ENCODE peak calls at places on chromosomes 16 and 17, in ten cellular contexts. One of them, this sample, is unnamed.

GRCh38 chr16:78184554-78185183 is 85.2 kb downstream of the WWOX start:
- DNase-seq in Peyer's patch: no peak
- DNase-seq in IMR-90: peak; percentile 82
- DNase-seq in tibial nerve: no peak
- DNase-seq in transverse colon: no peak
- DNase-seq in stomach: no peak
- DNase-seq in endothelial cell of umbilical vein: peak; percentile 3
- DNase-seq in breast epithelium: no peak
- DNase-seq in ovary: no peak
- DNase-seq in K562: no peak
- DNase-seq in this sample: no peak

GRCh38 chr16:67277294-67277998 is 1.9 kb upstream of the PLEKHG4 start:
- DNase-seq in Peyer's patch: no peak
- DNase-seq in IMR-90: peak; percentile 100
- DNase-seq in tibial nerve: no peak
- DNase-seq in transverse colon: peak; percentile 26
- DNase-seq in stomach: no peak
- DNase-seq in endothelial cell of umbilical vein: peak; percentile 87
- DNase-seq in breast epithelium: peak; percentile 68
- DNase-seq in ovary: no peak
- DNase-seq in K562: peak; percentile 50
- DNase-seq in this sample: peak; percentile 67

GRCh38 chr17:62791235-62792121 is 16.6 kb downstream of the MARCHF10 start:
- DNase-seq in Peyer's patch: no peak
- DNase-seq in IMR-90: peak; percentile 95
- DNase-seq in tibial nerve: no peak
- DNase-seq in transverse colon: no peak
- DNase-seq in stomach: no peak
- DNase-seq in endothelial cell of umbilical vein: no peak
- DNase-seq in breast epithelium: no peak
- DNase-seq in ovary: no peak
- DNase-seq in K562: no peak
- DNase-seq in this sample: no peak

GRCh38 chr16:49636608-49637007 is 219.3 kb downstream of the ZNF423 start:
- DNase-seq in Peyer's patch: no peak
- DNase-seq in IMR-90: no peak
- DNase-seq in tibial nerve: no peak
- DNase-seq in transverse colon: no peak
- DNase-seq in stomach: no peak
- DNase-seq in endothelial cell of umbilical vein: no peak
- DNase-seq in breast epithelium: no peak
- DNase-seq in ovary: no peak
- DNase-seq in K562: no peak
- DNase-seq in this sample: no peak

GRCh38 chr17:65678534-65678933 is 117.1 kb upstream of the AXIN2 start:
- DNase-seq in Peyer's patch: no peak
- DNase-seq in IMR-90: no peak
- DNase-seq in tibial nerve: no peak
- DNase-seq in transverse colon: no peak
- DNase-seq in stomach: no peak
- DNase-seq in endothelial cell of umbilical vein: no peak
- DNase-seq in breast epithelium: no peak
- DNase-seq in ovary: no peak
- DNase-seq in K562: no peak
- DNase-seq in this sample: no peak

GRCh38 chr17:31562447-31562846 is 171.0 kb downstream of the RAB11FIP4 start:
- DNase-seq in Peyer's patch: no peak
- DNase-seq in IMR-90: no peak
- DNase-seq in tibial nerve: no peak
- DNase-seq in transverse colon: no peak
- DNase-seq in stomach: peak; percentile 52
- DNase-seq in endothelial cell of umbilical vein: no peak
- DNase-seq in breast epithelium: no peak
- DNase-seq in ovary: no peak
- DNase-seq in K562: no peak
- DNase-seq in this sample: no peak

GRCh38 chr17:16919663-16920627 is 52.0 kb downstream of the TNFRSF13B start:
- DNase-seq in Peyer's patch: peak; percentile 34
- DNase-seq in IMR-90: no peak
- DNase-seq in tibial nerve: no peak
- DNase-seq in transverse colon: peak; percentile 1
- DNase-seq in stomach: peak; percentile 14
- DNase-seq in endothelial cell of umbilical vein: no peak
- DNase-seq in breast epithelium: peak; percentile 39
- DNase-seq in ovary: no peak
- DNase-seq in K562: no peak
- DNase-seq in this sample: no peak

GRCh38 chr17:29906969-29907368 is 23.1 kb downstream of the SSH2 start:
- DNase-seq in Peyer's patch: no peak
- DNase-seq in IMR-90: no peak
- DNase-seq in tibial nerve: no peak
- DNase-seq in transverse colon: no peak
- DNase-seq in stomach: no peak
- DNase-seq in endothelial cell of umbilical vein: no peak
- DNase-seq in breast epithelium: no peak
- DNase-seq in ovary: no peak
- DNase-seq in K562: no peak
- DNase-seq in this sample: no peak

GRCh38 chr16:48326937-48327336 is 58.3 kb downstream of the SIAH1 start:
- DNase-seq in Peyer's patch: no peak
- DNase-seq in IMR-90: no peak
- DNase-seq in tibial nerve: no peak
- DNase-seq in transverse colon: no peak
- DNase-seq in stomach: no peak
- DNase-seq in endothelial cell of umbilical vein: no peak
- DNase-seq in breast epithelium: no peak
- DNase-seq in ovary: no peak
- DNase-seq in K562: no peak
- DNase-seq in this sample: no peak

GRCh38 chr16:4313563-4314531 is 2.0 kb upstream of the GLIS2 start:
- DNase-seq in Peyer's patch: no peak
- DNase-seq in IMR-90: no peak
- DNase-seq in tibial nerve: no peak
- DNase-seq in transverse colon: peak; percentile 50
- DNase-seq in stomach: peak; percentile 72
- DNase-seq in endothelial cell of umbilical vein: no peak
- DNase-seq in breast epithelium: no peak
- DNase-seq in ovary: peak; percentile 57
- DNase-seq in K562: peak; percentile 85
- DNase-seq in this sample: no peak

GRCh38 chr17:37790153-37790552 is 45.3 kb upstream of the HNF1B start:
- DNase-seq in Peyer's patch: no peak
- DNase-seq in IMR-90: no peak
- DNase-seq in tibial nerve: no peak
- DNase-seq in transverse colon: no peak
- DNase-seq in stomach: no peak
- DNase-seq in endothelial cell of umbilical vein: no peak
- DNase-seq in breast epithelium: no peak
- DNase-seq in ovary: no peak
- DNase-seq in K562: no peak
- DNase-seq in this sample: no peak

GRCh38 chr17:65158081-65158480 is 20.9 kb downstream of the RGS9 start:
- DNase-seq in Peyer's patch: no peak
- DNase-seq in IMR-90: no peak
- DNase-seq in tibial nerve: no peak
- DNase-seq in transverse colon: no peak
- DNase-seq in stomach: no peak
- DNase-seq in endothelial cell of umbilical vein: no peak
- DNase-seq in breast epithelium: no peak
- DNase-seq in ovary: no peak
- DNase-seq in K562: no peak
- DNase-seq in this sample: no peak

GRCh38 chr16:11107781-11108465 is 148.1 kb downstream of the SOCS1 start:
- DNase-seq in Peyer's patch: peak; percentile 45
- DNase-seq in IMR-90: peak; percentile 90
- DNase-seq in tibial nerve: no peak
- DNase-seq in transverse colon: no peak
- DNase-seq in stomach: no peak
- DNase-seq in endothelial cell of umbilical vein: no peak
- DNase-seq in breast epithelium: no peak
- DNase-seq in ovary: peak; percentile 20
- DNase-seq in K562: no peak
- DNase-seq in this sample: no peak

GRCh38 chr17:66493283-66494019 is 191.0 kb downstream of the PRKCA start:
- DNase-seq in Peyer's patch: no peak
- DNase-seq in IMR-90: peak; percentile 74
- DNase-seq in tibial nerve: no peak
- DNase-seq in transverse colon: no peak
- DNase-seq in stomach: no peak
- DNase-seq in endothelial cell of umbilical vein: peak; percentile 27
- DNase-seq in breast epithelium: no peak
- DNase-seq in ovary: no peak
- DNase-seq in K562: no peak
- DNase-seq in this sample: no peak

GRCh38 chr17:82858376-82859126 is 18.7 kb upstream of the ZNF750 start:
- DNase-seq in Peyer's patch: no peak
- DNase-seq in IMR-90: no peak
- DNase-seq in tibial nerve: no peak
- DNase-seq in transverse colon: no peak
- DNase-seq in stomach: no peak
- DNase-seq in endothelial cell of umbilical vein: no peak
- DNase-seq in breast epithelium: no peak
- DNase-seq in ovary: no peak
- DNase-seq in K562: no peak
- DNase-seq in this sample: no peak

GRCh38 chr17:29251969-29252866 is 5.6 kb downstream of the CRYBA1 start:
- DNase-seq in Peyer's patch: no peak
- DNase-seq in IMR-90: peak; percentile 50
- DNase-seq in tibial nerve: no peak
- DNase-seq in transverse colon: no peak
- DNase-seq in stomach: no peak
- DNase-seq in endothelial cell of umbilical vein: peak; percentile 51
- DNase-seq in breast epithelium: no peak
- DNase-seq in ovary: no peak
- DNase-seq in K562: peak; percentile 30
- DNase-seq in this sample: no peak

GRCh38 chr17:59550703-59551102 is 14.7 kb upstream of the DHX40 start:
- DNase-seq in Peyer's patch: no peak
- DNase-seq in IMR-90: no peak
- DNase-seq in tibial nerve: no peak
- DNase-seq in transverse colon: no peak
- DNase-seq in stomach: no peak
- DNase-seq in endothelial cell of umbilical vein: no peak
- DNase-seq in breast epithelium: no peak
- DNase-seq in ovary: no peak
- DNase-seq in K562: no peak
- DNase-seq in this sample: no peak

GRCh38 chr16:57409870-57410585 is 5.5 kb downstream of the CCL17 start:
- DNase-seq in Peyer's patch: no peak
- DNase-seq in IMR-90: no peak
- DNase-seq in tibial nerve: no peak
- DNase-seq in transverse colon: no peak
- DNase-seq in stomach: no peak
- DNase-seq in endothelial cell of umbilical vein: no peak
- DNase-seq in breast epithelium: no peak
- DNase-seq in ovary: no peak
- DNase-seq in K562: no peak
- DNase-seq in this sample: no peak

GRCh38 chr17:63847525-63848249 is 5.2 kb upstream of the SMARCD2 start:
- DNase-seq in Peyer's patch: no peak
- DNase-seq in IMR-90: no peak
- DNase-seq in tibial nerve: no peak
- DNase-seq in transverse colon: no peak
- DNase-seq in stomach: no peak
- DNase-seq in endothelial cell of umbilical vein: no peak
- DNase-seq in breast epithelium: no peak
- DNase-seq in ovary: peak; percentile 33
- DNase-seq in K562: no peak
- DNase-seq in this sample: no peak
- H3K4me3 ChIP-seq in Peyer's patch: no peak overlapping the region
- H3K4me3 ChIP-seq in IMR-90: no peak overlapping the region
- H3K4me3 ChIP-seq in tibial nerve: no peak overlapping the region
- H3K4me3 ChIP-seq in transverse colon: no peak overlapping the region
- H3K4me3 ChIP-seq in stomach: no peak overlapping the region
- H3K4me3 ChIP-seq in endothelial cell of umbilical vein: no peak overlapping the region
- H3K4me3 ChIP-seq in breast epithelium: peak overlapping the region; percentile 63
- H3K4me3 ChIP-seq in ovary: no peak overlapping the region
- H3K4me3 ChIP-seq in K562: no peak overlapping the region
- H3K4me3 ChIP-seq in this sample: no peak overlapping the region

DNA sequence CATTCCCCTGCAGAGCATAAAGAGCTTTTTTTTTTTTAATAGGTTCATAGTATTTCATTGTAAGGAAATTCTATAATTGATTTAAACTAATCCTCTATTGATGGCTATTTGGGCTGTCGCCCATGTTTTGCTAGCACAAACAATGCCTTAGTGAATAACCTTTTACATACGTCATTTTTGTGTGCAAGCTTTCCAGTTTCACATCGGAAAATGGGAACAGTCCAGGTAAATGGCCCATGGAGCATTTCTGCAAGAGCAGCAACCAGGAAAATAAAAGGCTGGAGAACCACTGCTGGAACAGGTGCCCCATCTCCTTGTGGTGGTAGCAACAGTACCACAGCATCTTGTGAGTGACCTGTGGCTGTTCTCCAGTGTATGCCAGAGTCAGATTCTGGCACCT is 48.6 kb downstream of the CDH1 start:
- DNase-seq in Peyer's patch: no peak
- DNase-seq in IMR-90: no peak
- DNase-seq in tibial nerve: no peak
- DNase-seq in transverse colon: no peak
- DNase-seq in stomach: no peak
- DNase-seq in endothelial cell of umbilical vein: no peak
- DNase-seq in breast epithelium: no peak
- DNase-seq in ovary: no peak
- DNase-seq in K562: no peak
- DNase-seq in this sample: no peak
- H3K27me3 ChIP-seq in Peyer's patch: no peaks in the 10 kb centered on the region
- H3K27me3 ChIP-seq in IMR-90: peaks cover 25% of the 10 kb centered on the region
- H3K27me3 ChIP-seq in tibial nerve: no peaks in the 10 kb centered on the region
- H3K27me3 ChIP-seq in transverse colon: no peaks in the 10 kb centered on the region
- H3K27me3 ChIP-seq in stomach: no peaks in the 10 kb centered on the region
- H3K27me3 ChIP-seq in endothelial cell of umbilical vein: no peaks in the 10 kb centered on the region
- H3K27me3 ChIP-seq in breast epithelium: no peaks in the 10 kb centered on the region
- H3K27me3 ChIP-seq in ovary: no peaks in the 10 kb centered on the region
- H3K27me3 ChIP-seq in K562: no peaks in the 10 kb centered on the region
- H3K27me3 ChIP-seq in this sample: no peaks in the 10 kb centered on the region

GRCh38 chr16:1214693-1215092 is 10.4 kb downstream of the TPSG1 start:
- DNase-seq in Peyer's patch: no peak
- DNase-seq in IMR-90: no peak
- DNase-seq in tibial nerve: no peak
- DNase-seq in transverse colon: no peak
- DNase-seq in stomach: no peak
- DNase-seq in endothelial cell of umbilical vein: no peak
- DNase-seq in breast epithelium: no peak
- DNase-seq in ovary: no peak
- DNase-seq in K562: no peak
- DNase-seq in this sample: no peak
- TF ChIP-seq POLR2A in Peyer's patch: no peak
- TF ChIP-seq POLR2A in IMR-90: no peak
- TF ChIP-seq POLR2A in tibial nerve: no peak
- TF ChIP-seq POLR2A in transverse colon: no peak
- TF ChIP-seq POLR2A in stomach: no peak
- TF ChIP-seq POLR2A in endothelial cell of umbilical vein: no peak
- TF ChIP-seq POLR2A in breast epithelium: no peak
- TF ChIP-seq POLR2A in ovary: no peak
- TF ChIP-seq POLR2A in K562: no peak
- TF ChIP-seq POLR2A in this sample: no peak

DNA sequence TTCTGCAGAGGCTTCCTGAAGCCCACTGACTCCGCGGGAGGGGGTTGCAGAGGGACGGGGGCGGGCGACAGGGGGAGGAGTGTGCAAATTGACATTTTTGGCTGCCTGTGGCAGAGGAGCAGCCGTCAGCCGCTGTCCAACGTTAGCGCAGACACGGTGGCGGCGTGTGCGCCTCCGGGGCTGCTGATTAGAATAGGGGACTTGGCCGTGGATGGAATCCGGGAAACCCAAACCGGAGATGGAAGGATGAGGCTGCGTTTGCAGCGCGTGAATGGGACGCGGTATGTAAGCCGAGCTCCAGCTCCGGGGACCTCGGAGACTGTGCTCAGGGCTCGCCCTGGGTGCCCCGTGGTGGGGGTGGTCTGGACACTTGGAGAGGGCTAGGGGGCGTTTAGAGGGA is 849.0 kb upstream of the RBFOX1 start:
- DNase-seq in Peyer's patch: no peak
- DNase-seq in IMR-90: no peak
- DNase-seq in tibial nerve: no peak
- DNase-seq in transverse colon: no peak
- DNase-seq in stomach: no peak
- DNase-seq in endothelial cell of umbilical vein: no peak
- DNase-seq in breast epithelium: no peak
- DNase-seq in ovary: no peak
- DNase-seq in K562: no peak
- DNase-seq in this sample: no peak
- H3K4me3 ChIP-seq in Peyer's patch: no peak overlapping the region
- H3K4me3 ChIP-seq in IMR-90: no peak overlapping the region
- H3K4me3 ChIP-seq in tibial nerve: peak overlapping the region; percentile 21
- H3K4me3 ChIP-seq in transverse colon: no peak overlapping the region
- H3K4me3 ChIP-seq in stomach: no peak overlapping the region
- H3K4me3 ChIP-seq in endothelial cell of umbilical vein: no peak overlapping the region
- H3K4me3 ChIP-seq in breast epithelium: no peak overlapping the region
- H3K4me3 ChIP-seq in ovary: no peak overlapping the region
- H3K4me3 ChIP-seq in K562: no peak overlapping the region
- H3K4me3 ChIP-seq in this sample: no peak overlapping the region